ENCODE peak calls at places on chromosomes 11 and 22, in nine cellular contexts. One of them, this sample, is unnamed.

GRCh38 chr11:91707652-91708051 is 517.0 kb upstream of the FAT3 start:
- DNase-seq in spleen: no peak
- DNase-seq in K562: no peak
- DNase-seq in prostate gland: no peak
- DNase-seq in endothelial cell of umbilical vein: no peak
- DNase-seq in stomach: no peak
- DNase-seq in HL-60: no peak
- DNase-seq in H1: no peak
- DNase-seq in transverse colon: no peak
- DNase-seq in this sample: no peak

GRCh38 chr11:1572200-1573076 is at the start of gene DUSP8:
- DNase-seq in HL-60: peak
- DNase-seq in endothelial cell of umbilical vein: peak
- DNase-seq in spleen: peak
- DNase-seq in K562: peak
- DNase-seq in transverse colon: peak
- DNase-seq in H1: peak
- DNase-seq in stomach: peak
- DNase-seq in prostate gland: peak
- DNase-seq in this sample: peak

GRCh38 chr11:70851907-70852306 is 400.5 kb downstream of the SHANK2 start:
- DNase-seq in H1: no peak
- DNase-seq in endothelial cell of umbilical vein: no peak
- DNase-seq in spleen: no peak
- DNase-seq in HL-60: no peak
- DNase-seq in stomach: no peak
- DNase-seq in transverse colon: no peak
- DNase-seq in prostate gland: no peak
- DNase-seq in K562: no peak
- DNase-seq in this sample: no peak

GRCh38 chr11:129695543-129696308 is 119.9 kb upstream of the TMEM45B start:
- DNase-seq in stomach: peak
- DNase-seq in endothelial cell of umbilical vein: peak
- DNase-seq in H1: peak
- DNase-seq in HL-60: peak
- DNase-seq in transverse colon: peak
- DNase-seq in spleen: peak
- DNase-seq in prostate gland: peak
- DNase-seq in K562: peak
- DNase-seq in this sample: peak

GRCh38 chr11:76665921-76666351 is 4.6 kb downstream of the LRRC32 start:
- DNase-seq in K562: no peak
- DNase-seq in endothelial cell of umbilical vein: no peak
- DNase-seq in H1: no peak
- DNase-seq in stomach: no peak
- DNase-seq in HL-60: no peak
- DNase-seq in prostate gland: no peak
- DNase-seq in spleen: peak
- DNase-seq in transverse colon: peak
- DNase-seq in this sample: peak

GRCh38 chr11:70306586-70307033 is 36.1 kb downstream of the PPFIA1 start:
- DNase-seq in transverse colon: no peak
- DNase-seq in spleen: no peak
- DNase-seq in HL-60: no peak
- DNase-seq in endothelial cell of umbilical vein: peak
- DNase-seq in prostate gland: no peak
- DNase-seq in stomach: no peak
- DNase-seq in H1: no peak
- DNase-seq in K562: peak
- DNase-seq in this sample: no peak

GRCh38 chr11:44424841-44425240 is 114.9 kb upstream of the ALX4 start:
- DNase-seq in transverse colon: no peak
- DNase-seq in K562: no peak
- DNase-seq in H1: no peak
- DNase-seq in endothelial cell of umbilical vein: no peak
- DNase-seq in prostate gland: no peak
- DNase-seq in HL-60: no peak
- DNase-seq in stomach: no peak
- DNase-seq in spleen: no peak
- DNase-seq in this sample: no peak

GRCh38 chr11:67638535-67639437 is 777 bp downstream of the TBX10 start:
- DNase-seq in H1: no peak
- DNase-seq in HL-60: no peak
- DNase-seq in spleen: no peak
- DNase-seq in K562: no peak
- DNase-seq in stomach: no peak
- DNase-seq in prostate gland: no peak
- DNase-seq in transverse colon: no peak
- DNase-seq in endothelial cell of umbilical vein: no peak
- DNase-seq in this sample: no peak

GRCh38 chr22:29277927-29278326 is 9.9 kb downstream of the EWSR1 start:
- DNase-seq in K562: no peak
- DNase-seq in stomach: no peak
- DNase-seq in endothelial cell of umbilical vein: no peak
- DNase-seq in HL-60: no peak
- DNase-seq in H1: no peak
- DNase-seq in transverse colon: no peak
- DNase-seq in prostate gland: no peak
- DNase-seq in spleen: no peak
- DNase-seq in this sample: no peak

GRCh38 chr11:94193288-94193687 is 64.6 kb downstream of the PANX1 start:
- DNase-seq in H1: no peak
- DNase-seq in endothelial cell of umbilical vein: peak
- DNase-seq in spleen: no peak
- DNase-seq in prostate gland: no peak
- DNase-seq in transverse colon: no peak
- DNase-seq in K562: no peak
- DNase-seq in HL-60: no peak
- DNase-seq in stomach: no peak
- DNase-seq in this sample: no peak

GRCh38 chr11:75718406-75719088 is 909 bp downstream of the MOGAT2 start:
- DNase-seq in H1: no peak
- DNase-seq in HL-60: no peak
- DNase-seq in transverse colon: no peak
- DNase-seq in K562: no peak
- DNase-seq in prostate gland: peak
- DNase-seq in endothelial cell of umbilical vein: no peak
- DNase-seq in stomach: peak
- DNase-seq in spleen: no peak
- DNase-seq in this sample: no peak

GRCh38 chr11:130765951-130766649 is 150.2 kb downstream of the SNX19 start:
- DNase-seq in spleen: no peak
- DNase-seq in HL-60: no peak
- DNase-seq in H1: no peak
- DNase-seq in transverse colon: no peak
- DNase-seq in endothelial cell of umbilical vein: no peak
- DNase-seq in K562: no peak
- DNase-seq in stomach: no peak
- DNase-seq in prostate gland: no peak
- DNase-seq in this sample: no peak

GRCh38 chr22:49406047-49406650 is 421.5 kb downstream of the BRD1 start:
- DNase-seq in prostate gland: no peak
- DNase-seq in HL-60: no peak
- DNase-seq in K562: no peak
- DNase-seq in H1: no peak
- DNase-seq in endothelial cell of umbilical vein: no peak
- DNase-seq in spleen: no peak
- DNase-seq in transverse colon: no peak
- DNase-seq in stomach: peak
- DNase-seq in this sample: no peak

GRCh38 chr11:62233730-62234129 is 8.3 kb upstream of the SCGB1D2 start:
- DNase-seq in spleen: no peak
- DNase-seq in prostate gland: no peak
- DNase-seq in H1: no peak
- DNase-seq in endothelial cell of umbilical vein: no peak
- DNase-seq in transverse colon: no peak
- DNase-seq in stomach: no peak
- DNase-seq in HL-60: no peak
- DNase-seq in K562: no peak
- DNase-seq in this sample: no peak

GRCh38 chr11:92735039-92735438 is 234.4 kb upstream of the MTNR1B start:
- DNase-seq in K562: no peak
- DNase-seq in prostate gland: no peak
- DNase-seq in HL-60: no peak
- DNase-seq in H1: no peak
- DNase-seq in spleen: no peak
- DNase-seq in stomach: no peak
- DNase-seq in endothelial cell of umbilical vein: no peak
- DNase-seq in transverse colon: no peak
- DNase-seq in this sample: no peak

GRCh38 chr11:131668867-131669780 is 298.7 kb downstream of the NTM start:
- DNase-seq in H1: peak
- DNase-seq in prostate gland: no peak
- DNase-seq in transverse colon: peak
- DNase-seq in stomach: peak
- DNase-seq in HL-60: peak
- DNase-seq in spleen: no peak
- DNase-seq in endothelial cell of umbilical vein: peak
- DNase-seq in K562: peak
- DNase-seq in this sample: peak

GRCh38 chr11:108369064-108369463 is 98.3 kb downstream of the C11orf65 start:
- DNase-seq in endothelial cell of umbilical vein: no peak
- DNase-seq in spleen: no peak
- DNase-seq in transverse colon: no peak
- DNase-seq in K562: no peak
- DNase-seq in HL-60: no peak
- DNase-seq in prostate gland: no peak
- DNase-seq in stomach: no peak
- DNase-seq in H1: no peak
- DNase-seq in this sample: no peak

GRCh38 chr11:10796191-10796590 is 12.5 kb downstream of the EIF4G2 start:
- DNase-seq in transverse colon: no peak
- DNase-seq in endothelial cell of umbilical vein: no peak
- DNase-seq in H1: no peak
- DNase-seq in HL-60: no peak
- DNase-seq in stomach: no peak
- DNase-seq in spleen: no peak
- DNase-seq in prostate gland: no peak
- DNase-seq in K562: no peak
- DNase-seq in this sample: no peak
- TF ChIP-seq POLR2AphosphoS5 in transverse colon: peak
- TF ChIP-seq POLR2AphosphoS5 in endothelial cell of umbilical vein: peak
- TF ChIP-seq POLR2AphosphoS5 in H1: peak
- TF ChIP-seq POLR2AphosphoS5 in HL-60: no peak
- TF ChIP-seq POLR2AphosphoS5 in stomach: no peak
- TF ChIP-seq POLR2AphosphoS5 in spleen: no peak
- TF ChIP-seq POLR2AphosphoS5 in prostate gland: no peak
- TF ChIP-seq POLR2AphosphoS5 in K562: no peak
- TF ChIP-seq POLR2AphosphoS5 in this sample: peak

GRCh38 chr11:96162816-96163499 is 180.0 kb downstream of the MAML2 start:
- DNase-seq in transverse colon: no peak
- DNase-seq in spleen: no peak
- DNase-seq in HL-60: no peak
- DNase-seq in H1: no peak
- DNase-seq in prostate gland: no peak
- DNase-seq in K562: no peak
- DNase-seq in endothelial cell of umbilical vein: peak
- DNase-seq in stomach: no peak
- DNase-seq in this sample: no peak
- TF ChIP-seq POLR2AphosphoS5 in transverse colon: no peak
- TF ChIP-seq POLR2AphosphoS5 in spleen: peak
- TF ChIP-seq POLR2AphosphoS5 in HL-60: no peak
- TF ChIP-seq POLR2AphosphoS5 in H1: no peak
- TF ChIP-seq POLR2AphosphoS5 in prostate gland: peak
- TF ChIP-seq POLR2AphosphoS5 in K562: no peak
- TF ChIP-seq POLR2AphosphoS5 in endothelial cell of umbilical vein: peak
- TF ChIP-seq POLR2AphosphoS5 in stomach: peak
- TF ChIP-seq POLR2AphosphoS5 in this sample: no peak

DNA sequence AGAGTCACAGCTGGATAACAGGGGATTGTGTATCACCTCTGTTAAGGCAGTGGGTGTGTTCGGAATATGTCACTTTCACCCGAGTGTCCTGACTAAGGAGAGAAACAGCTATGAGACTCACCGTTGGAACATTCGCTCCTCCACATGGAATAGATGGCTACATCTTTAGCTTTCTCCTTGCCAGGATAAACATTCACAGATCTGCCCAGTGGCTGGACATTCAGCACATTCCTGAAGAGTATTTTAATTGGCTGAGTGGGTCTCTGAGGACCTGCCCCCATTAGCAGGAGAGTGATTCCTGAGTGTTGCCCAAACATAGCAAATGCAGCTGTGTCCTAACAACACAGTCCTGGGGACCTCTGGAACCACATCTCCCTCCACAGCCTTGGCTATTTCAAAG is 434.9 kb upstream of the CADM1 start:
- DNase-seq in H1: no peak
- DNase-seq in endothelial cell of umbilical vein: no peak
- DNase-seq in prostate gland: no peak
- DNase-seq in spleen: no peak
- DNase-seq in transverse colon: no peak
- DNase-seq in HL-60: no peak
- DNase-seq in K562: no peak
- DNase-seq in stomach: no peak
- DNase-seq in this sample: no peak
- TF ChIP-seq POLR2AphosphoS5 in H1: no peak
- TF ChIP-seq POLR2AphosphoS5 in endothelial cell of umbilical vein: no peak
- TF ChIP-seq POLR2AphosphoS5 in prostate gland: no peak
- TF ChIP-seq POLR2AphosphoS5 in spleen: no peak
- TF ChIP-seq POLR2AphosphoS5 in transverse colon: no peak
- TF ChIP-seq POLR2AphosphoS5 in HL-60: no peak
- TF ChIP-seq POLR2AphosphoS5 in K562: no peak
- TF ChIP-seq POLR2AphosphoS5 in stomach: no peak
- TF ChIP-seq POLR2AphosphoS5 in this sample: no peak

GRCh38 chr11:38990841-38991240 is 2392.8 kb upstream of the RAG2 start:
- DNase-seq in stomach: no peak
- DNase-seq in endothelial cell of umbilical vein: no peak
- DNase-seq in K562: no peak
- DNase-seq in HL-60: no peak
- DNase-seq in prostate gland: no peak
- DNase-seq in spleen: no peak
- DNase-seq in transverse colon: no peak
- DNase-seq in H1: no peak
- DNase-seq in this sample: no peak

GRCh38 chr11:38990139-38990538 is 2392.1 kb upstream of the RAG2 start:
- DNase-seq in K562: no peak
- DNase-seq in transverse colon: peak
- DNase-seq in H1: no peak
- DNase-seq in HL-60: no peak
- DNase-seq in prostate gland: no peak
- DNase-seq in endothelial cell of umbilical vein: no peak
- DNase-seq in spleen: no peak
- DNase-seq in stomach: no peak
- DNase-seq in this sample: no peak

DNA sequence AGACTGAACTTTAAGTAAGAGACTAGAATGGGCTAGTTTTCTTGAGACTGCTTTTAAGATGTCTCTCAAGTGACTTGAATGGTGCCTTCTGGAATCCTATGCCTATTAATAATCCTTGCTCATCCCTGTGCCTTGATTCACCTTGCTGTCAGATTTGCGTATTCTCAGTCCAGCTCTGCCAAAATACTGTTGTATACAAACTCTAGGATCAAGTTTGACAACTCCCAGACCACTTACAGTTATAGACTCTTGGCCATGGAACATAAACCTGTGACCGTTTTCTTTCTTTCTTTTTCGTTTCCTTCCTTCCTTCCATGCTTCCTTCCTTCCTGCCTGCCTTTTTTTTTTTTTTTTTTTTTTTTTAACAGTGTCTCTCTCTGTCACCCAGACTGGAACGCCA is 2390.9 kb upstream of the RAG2 start:
- DNase-seq in H1: no peak
- DNase-seq in endothelial cell of umbilical vein: no peak
- DNase-seq in HL-60: no peak
- DNase-seq in transverse colon: no peak
- DNase-seq in stomach: no peak
- DNase-seq in spleen: no peak
- DNase-seq in prostate gland: no peak
- DNase-seq in K562: no peak
- DNase-seq in this sample: no peak
- TF ChIP-seq POLR2AphosphoS5 in H1: no peak
- TF ChIP-seq POLR2AphosphoS5 in endothelial cell of umbilical vein: no peak
- TF ChIP-seq POLR2AphosphoS5 in HL-60: no peak
- TF ChIP-seq POLR2AphosphoS5 in transverse colon: no peak
- TF ChIP-seq POLR2AphosphoS5 in stomach: no peak
- TF ChIP-seq POLR2AphosphoS5 in spleen: no peak
- TF ChIP-seq POLR2AphosphoS5 in prostate gland: no peak
- TF ChIP-seq POLR2AphosphoS5 in K562: no peak
- TF ChIP-seq POLR2AphosphoS5 in this sample: no peak